ENCODE peak calls at places on chromosomes 12 and 14, in four cellular contexts. Z is DND-41, F is kidney, B is lung. M is an unnamed sample.

GRCh38 chr14:103008768-103009342 is 48.5 kb downstream of the CDC42BPB start:
- DNase-seq in Z (no peak), F (peak; percentile 43), B (no peak), M (no peak)

GRCh38 chr14:61034416-61035100 is 53.5 kb downstream of the SLC38A6 start:
- DNase-seq in Z (peak; percentile 45), F (no peak), B (peak; percentile 41), M (no peak)

GRCh38 chr12:32870716-32871115 is 25.9 kb downstream of the PKP2 start:
- DNase-seq in Z (no peak), F (no peak), B (no peak), M (no peak)

GRCh38 chr14:56008160-56008559 is 110.1 kb upstream of the PELI2 start:
- DNase-seq in Z (no peak), F (no peak), B (no peak), M (no peak)

GRCh38 chr12:57936513-57936883 is 4.9 kb upstream of the ATP23 start:
- DNase-seq in Z (no peak), F (no peak), B (no peak), M (no peak)

GRCh38 chr14:97179573-97179972 is 382.4 kb downstream of the VRK1 start:
- DNase-seq in Z (peak; percentile 28), F (no peak), B (no peak), M (no peak)

GRCh38 chr14:86035882-86036281 is 505.9 kb downstream of the FLRT2 start:
- DNase-seq in Z (no peak), F (no peak), B (no peak), M (peak; percentile 24)

GRCh38 chr14:53458368-53458814 is 305.3 kb upstream of the DDHD1 start:
- DNase-seq in Z (no peak), F (no peak), B (no peak), M (no peak)

GRCh38 chr14:33570717-33571058 is 380.2 kb downstream of the EGLN3 start:
- DNase-seq in Z (no peak), F (no peak), B (no peak), M (no peak)

GRCh38 chr12:9668141-9669018 is 1.1 kb upstream of the CLEC2D start:
- DNase-seq in Z (no peak), F (no peak), B (no peak), M (no peak)

GRCh38 chr14:105258846-105259245 is 10.5 kb downstream of the BTBD6 start:
- DNase-seq in Z (no peak), F (no peak), B (no peak), M (no peak)

GRCh38 chr12:122227341-122227740 is 1.5 kb upstream of the DIABLO start:
- DNase-seq in Z (peak; percentile 95), F (peak; percentile 77), B (no peak), M (no peak)

GRCh38 chr12:123478762-123479161 is 20.8 kb downstream of the SNRNP35 start:
- DNase-seq in Z (no peak), F (no peak), B (no peak), M (no peak)

GRCh38 chr12:11553871-11554533 is 95.5 kb upstream of the ETV6 start:
- DNase-seq in Z (peak; percentile 73), F (no peak), B (peak; percentile 40), M (peak; percentile 46)

GRCh38 chr14:58072288-58073071 is 79.5 kb downstream of the ARMH4 start:
- DNase-seq in Z (peak; percentile 60), F (no peak), B (peak; percentile 32), M (peak; percentile 63)

GRCh38 chr12:118960161-118960560 is 21.2 kb upstream of the SRRM4 start:
- DNase-seq in Z (no peak), F (no peak), B (no peak), M (no peak)

GRCh38 chr12:92400006-92400405 is 254.4 kb upstream of the BTG1 start:
- DNase-seq in Z (no peak), F (no peak), B (no peak), M (no peak)

GRCh38 chr12:50003595-50003994 is 21.7 kb downstream of the RACGAP1 start:
- DNase-seq in Z (no peak), F (no peak), B (no peak), M (no peak)

GRCh38 chr12:102010265-102010994 is 51.4 kb downstream of the WASHC3 start:
- DNase-seq in Z (no peak), F (no peak), B (no peak), M (no peak)

GRCh38 chr14:52876311-52876710 is 74.5 kb downstream of the FERMT2 start:
- DNase-seq in Z (no peak), F (no peak), B (no peak), M (no peak)

GRCh38 chr12:51941011-51941561 is 10.4 kb upstream of the ACVR1B start:
- DNase-seq in Z (no peak), F (no peak), B (no peak), M (no peak)

GRCh38 chr12:93290391-93290790 is 87.3 kb upstream of the NUDT4 start:
- DNase-seq in Z (no peak), F (no peak), B (no peak), M (no peak)

GRCh38 chr12:86230516-86231146 is 25.6 kb downstream of the MGAT4C start:
- DNase-seq in Z (no peak), F (no peak), B (no peak), M (no peak)

GRCh38 chr12:82665142-82665923 is 21.4 kb upstream of the TMTC2 start:
- DNase-seq in Z (no peak), F (no peak), B (no peak), M (no peak)

GRCh38 chr12:52561880-52562449 is 9.0 kb upstream of the KRT71 start:
- DNase-seq in Z (no peak), F (no peak), B (peak; percentile 47), M (no peak)

GRCh38 chr14:75518625-75519024 is 3.6 kb upstream of the BATF start:
- DNase-seq in Z (no peak), F (no peak), B (no peak), M (peak; percentile 26)
- TF ChIP-seq CTCF in Z (peak; percentile 40), F (peak; percentile 4), B (no peak), M (peak; percentile 60)

GRCh38 chr14:47438650-47439140 is 236.7 kb downstream of the MDGA2 start:
- DNase-seq in Z (no peak), F (no peak), B (no peak), M (no peak)

GRCh38 chr14:47442206-47442605 is 233.2 kb downstream of the MDGA2 start:
- DNase-seq in Z (no peak), F (no peak), B (no peak), M (peak; percentile 46)

GRCh38 chr14:47435331-47435965 is 240.0 kb downstream of the MDGA2 start:
- DNase-seq in Z (no peak), F (no peak), B (no peak), M (no peak)

DNA sequence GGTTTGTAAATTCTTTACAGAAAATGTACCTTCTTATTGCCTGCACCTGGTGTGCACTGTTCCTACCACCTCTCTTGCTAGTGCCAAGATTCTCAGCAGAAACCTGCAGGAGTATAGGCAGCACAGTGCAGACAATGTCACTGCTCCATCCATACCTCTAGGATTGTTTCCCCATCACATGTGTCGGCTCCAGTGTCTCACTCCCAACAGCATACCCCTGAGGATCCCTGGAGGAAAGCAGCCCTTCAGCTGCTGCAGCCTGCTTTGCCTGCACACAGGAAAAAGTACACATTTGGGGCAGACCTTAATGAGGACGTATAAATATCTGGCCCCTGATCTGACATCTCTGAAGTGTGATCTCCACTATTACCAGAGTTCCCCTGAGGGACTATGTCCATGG is 235.5 kb downstream of the MDGA2 start:
- DNase-seq in Z (no peak), F (no peak), B (no peak), M (no peak)
- TF ChIP-seq CTCF in Z (no peak), F (no peak), B (no peak), M (no peak)

GRCh38 chr12:116675339-116676107 is 62.3 kb downstream of the SPRING1 start:
- DNase-seq in Z (no peak), F (no peak), B (no peak), M (no peak)

GRCh38 chr12:116672842-116673516 is 64.9 kb downstream of the SPRING1 start:
- DNase-seq in Z (peak; percentile 82), F (no peak), B (no peak), M (no peak)

GRCh38 chr12:116672010-116672409 is 65.9 kb downstream of the SPRING1 start:
- DNase-seq in Z (no peak), F (no peak), B (no peak), M (no peak)

GRCh38 chr12:116674643-116675183 is 63.2 kb downstream of the SPRING1 start:
- DNase-seq in Z (no peak), F (no peak), B (no peak), M (no peak)

GRCh38 chr12:116673713-116674112 is 64.2 kb downstream of the SPRING1 start:
- DNase-seq in Z (peak; percentile 60), F (no peak), B (no peak), M (no peak)
- TF ChIP-seq CTCF in Z (peak; percentile 70), F (no peak), B (no peak), M (no peak)

GRCh38 chr12:110007874-110008273 is 8.6 kb downstream of the ANKRD13A start:
- DNase-seq in Z (no peak), F (no peak), B (no peak), M (no peak)

GRCh38 chr12:110012659-110013058 is 13.4 kb downstream of the ANKRD13A start:
- DNase-seq in Z (no peak), F (no peak), B (no peak), M (no peak)

GRCh38 chr12:110015132-110015531 is 15.9 kb downstream of the ANKRD13A start:
- DNase-seq in Z (no peak), F (no peak), B (no peak), M (no peak)

GRCh38 chr12:110012137-110012536 is 12.9 kb downstream of the ANKRD13A start:
- DNase-seq in Z (no peak), F (peak; percentile 85), B (peak; percentile 63), M (no peak)

GRCh38 chr12:110010853-110011835 is 11.9 kb downstream of the ANKRD13A start:
- DNase-seq in Z (no peak), F (no peak), B (no peak), M (no peak)
- TF ChIP-seq CTCF in Z (no peak), F (no peak), B (no peak), M (no peak)

DNA sequence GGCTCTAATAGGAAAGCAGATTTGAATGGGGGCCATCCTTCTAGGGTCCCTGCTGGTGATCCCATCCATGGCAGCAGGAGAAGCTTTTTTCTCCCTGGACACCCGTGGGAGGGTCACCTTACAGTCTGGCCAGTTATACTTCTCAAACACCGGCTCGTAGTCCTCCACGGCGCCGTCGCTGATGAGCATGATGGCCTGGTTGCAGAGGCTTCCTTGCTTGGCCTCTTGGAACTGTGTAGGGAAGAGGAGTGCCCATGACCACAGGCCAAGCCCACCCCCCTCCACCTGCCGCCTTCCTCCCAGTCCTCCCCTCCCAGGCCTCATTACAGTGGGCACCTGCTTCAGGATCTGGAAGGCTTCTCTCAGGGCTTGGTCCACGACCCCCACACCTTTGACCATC is 33.8 kb downstream of the CACNA2D4 start:
- DNase-seq in Z (no peak), F (peak; percentile 29), B (no peak), M (no peak)
- TF ChIP-seq CTCF in Z (no peak), F (no peak), B (no peak), M (no peak)

DNA sequence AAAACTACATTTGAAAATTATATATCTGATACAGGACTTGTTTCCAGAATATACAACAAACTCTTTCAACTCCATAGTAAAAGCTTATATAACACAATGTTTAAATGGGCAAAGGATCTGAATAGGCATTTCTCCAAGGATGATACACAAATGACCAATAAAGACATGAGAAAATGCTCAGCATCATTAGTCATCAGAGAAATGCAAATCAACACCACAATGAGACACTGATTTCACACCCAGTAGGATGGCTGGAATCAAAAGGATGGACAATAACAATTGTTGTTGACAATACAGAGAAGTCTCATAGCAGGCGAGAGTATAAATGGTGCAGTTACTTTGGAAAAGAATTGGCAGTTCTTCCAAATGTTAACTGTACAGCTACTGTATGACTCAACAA is 394.9 kb downstream of the BCL11B start:
- DNase-seq in Z (no peak), F (no peak), B (no peak), M (no peak)
- TF ChIP-seq CTCF in Z (no peak), F (no peak), B (no peak), M (no peak)

M was measured in WERI-Rb-1.